ENCODE peak calls at places on chromosomes 12 and 14, in five cellular contexts. M, F, B, R and G are unnamed samples.

GRCh38 chr14:104217486-104218360 is 79.3 kb downstream of the KIF26A start:
- DNase-seq in M (no peak), F (no peak), B (no peak), R (peak; percentile 39), G (peak; percentile 61)

GRCh38 chr12:26704684-26705475 is 128.1 kb downstream of the ITPR2 start:
- DNase-seq in M (no peak), F (no peak), B (no peak), R (no peak), G (peak; percentile 24)

GRCh38 chr14:105322791-105323556 is 8.4 kb downstream of the PACS2 start:
- DNase-seq in M (no peak), F (no peak), B (no peak), R (no peak), G (no peak)

GRCh38 chr12:119363037-119363436 is 28.5 kb downstream of the CCDC60 start:
- DNase-seq in M (no peak), F (no peak), B (no peak), R (no peak), G (no peak)

GRCh38 chr14:77565289-77566081 is 51.0 kb downstream of the SPTLC2 start:
- DNase-seq in M (no peak), F (peak; percentile 16), B (no peak), R (no peak), G (no peak)

GRCh38 chr12:74985986-74986319 is 223.7 kb downstream of the KCNC2 start:
- DNase-seq in M (no peak), F (no peak), B (no peak), R (no peak), G (no peak)

GRCh38 chr14:103509864-103510263 is 12.8 kb downstream of the CKB start:
- DNase-seq in M (no peak), F (no peak), B (no peak), R (no peak), G (no peak)

GRCh38 chr12:89370411-89370810 is 18.1 kb upstream of the DUSP6 start:
- DNase-seq in M (no peak), F (no peak), B (no peak), R (no peak), G (no peak)

GRCh38 chr12:95733156-95733825 is 57.3 kb downstream of the NTN4 start:
- DNase-seq in M (no peak), F (peak; percentile 18), B (no peak), R (no peak), G (no peak)

GRCh38 chr12:6230321-6231110 is 30.3 kb downstream of the CD9 start:
- DNase-seq in M (peak; percentile 54), F (peak; percentile 60), B (peak; percentile 71), R (peak; percentile 71), G (no peak)

GRCh38 chr12:68321140-68321539 is 11.0 kb downstream of the MDM1 start:
- DNase-seq in M (no peak), F (no peak), B (no peak), R (no peak), G (no peak)
- H3K27ac ChIP-seq in M (no peak overlapping the region), F (no peak overlapping the region), B (no peak overlapping the region), R (no peak overlapping the region), G (no peak overlapping the region)

GRCh38 chr12:63007726-63008125 is 72.8 kb upstream of the PPM1H start:
- DNase-seq in M (no peak), F (no peak), B (no peak), R (no peak), G (no peak)
- H3K9me3 ChIP-seq in M (no peaks in the 10 kb centered on the region), F (no peaks in the 10 kb centered on the region), B (no peaks in the 10 kb centered on the region), R (no peaks in the 10 kb centered on the region), G (no peaks in the 10 kb centered on the region)

GRCh38 chr12:126952106-126953007 is 1314.6 kb upstream of the TMEM132C start:
- DNase-seq in M (no peak), F (peak; percentile 1), B (no peak), R (no peak), G (no peak)
- H3K27ac ChIP-seq in M (no peak overlapping the region), F (no peak overlapping the region), B (no peak overlapping the region), R (no peak overlapping the region), G (no peak overlapping the region)

GRCh38 chr14:47720281-47720680 is 44.9 kb upstream of the MDGA2 start:
- DNase-seq in M (no peak), F (no peak), B (no peak), R (no peak), G (no peak)

GRCh38 chr14:47710581-47710980 is 35.2 kb upstream of the MDGA2 start:
- DNase-seq in M (no peak), F (no peak), B (no peak), R (no peak), G (no peak)

GRCh38 chr14:47715330-47715729 is 39.9 kb upstream of the MDGA2 start:
- DNase-seq in M (no peak), F (no peak), B (no peak), R (no peak), G (no peak)
- H3K9me3 ChIP-seq in M (no peaks in the 10 kb centered on the region), F (no peaks in the 10 kb centered on the region), B (no peaks in the 10 kb centered on the region), R (no peaks in the 10 kb centered on the region), G (no peaks in the 10 kb centered on the region)

DNA sequence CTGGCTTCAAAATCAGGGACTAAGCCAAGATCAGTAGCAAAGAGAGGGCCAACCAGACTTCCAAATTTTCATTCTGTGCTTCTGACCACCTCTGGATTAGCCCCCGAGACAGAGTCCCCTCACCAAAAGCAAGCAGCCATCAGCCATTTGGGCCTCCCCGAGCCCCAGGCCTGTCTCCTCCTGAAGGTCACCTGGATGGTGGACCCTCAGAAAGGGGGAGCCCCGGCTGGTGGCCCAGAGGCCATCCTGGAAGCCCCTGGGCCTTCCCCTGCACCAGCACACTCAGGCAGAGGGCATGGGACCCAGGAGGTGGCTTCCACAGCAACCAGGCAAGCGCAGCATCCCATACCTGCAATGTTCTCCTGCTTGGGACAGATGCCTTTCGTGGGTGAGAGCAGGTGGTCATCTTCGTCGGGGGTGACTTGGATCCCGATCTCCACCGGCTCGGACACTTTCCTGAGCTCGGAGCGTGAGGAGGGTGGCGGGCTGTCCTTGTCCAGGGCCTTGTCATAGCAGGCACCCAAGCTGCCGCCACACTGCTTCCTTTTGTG is 14.8 kb downstream of the BCL11B start:
- DNase-seq in M (no peak), F (no peak), B (no peak), R (no peak), G (peak; percentile 45)
- H3K27ac ChIP-seq in M (peak overlapping the region; percentile 97), F (no peak overlapping the region), B (no peak overlapping the region), R (no peak overlapping the region), G (no peak overlapping the region)

GRCh38 chr12:34388636-34389377 is 366.5 kb downstream of the ALG10 start:
- DNase-seq in M (no peak), F (no peak), B (no peak), R (peak; percentile 40), G (no peak)

GRCh38 chr12:34384693-34385092 is 362.4 kb downstream of the ALG10 start:
- DNase-seq in M (no peak), F (no peak), B (no peak), R (no peak), G (peak; percentile 25)

GRCh38 chr12:34386621-34387255 is 364.4 kb downstream of the ALG10 start:
- DNase-seq in M (no peak), F (no peak), B (no peak), R (no peak), G (no peak)

GRCh38 chr12:34387711-34388635 is 365.7 kb downstream of the ALG10 start:
- DNase-seq in M (no peak), F (no peak), B (no peak), R (peak; percentile 26), G (no peak)

GRCh38 chr12:34386016-34386415 is 363.7 kb downstream of the ALG10 start:
- DNase-seq in M (no peak), F (no peak), B (no peak), R (no peak), G (no peak)
- H3K9me3 ChIP-seq in M (peaks cover 34% of the 10 kb centered on the region), F (no peaks in the 10 kb centered on the region), B (peaks cover 2% of the 10 kb centered on the region), R (no peaks in the 10 kb centered on the region), G (peaks cover 10% of the 10 kb centered on the region)

DNA sequence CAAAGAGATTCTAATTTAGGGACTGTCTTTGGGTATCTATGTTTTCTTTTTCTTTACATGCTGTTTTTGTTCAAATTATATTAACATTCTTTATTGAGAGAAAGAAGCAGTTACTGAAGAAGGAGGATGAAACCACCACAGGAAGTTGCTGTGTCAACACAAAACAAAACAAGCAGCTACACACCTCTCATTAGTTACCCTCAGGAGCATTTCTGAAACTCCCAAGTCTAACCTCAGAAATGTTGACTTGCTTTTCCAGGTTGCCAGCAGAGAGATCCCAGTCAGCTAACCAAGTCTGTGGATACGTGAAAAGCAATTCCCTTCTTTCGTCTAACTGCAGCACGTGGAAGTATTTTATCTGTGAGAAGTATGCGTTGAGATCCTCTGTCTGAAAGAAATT is 33.5 kb downstream of the CLEC1A start:
- DNase-seq in M (no peak), F (no peak), B (no peak), R (no peak), G (no peak)
- H3K27ac ChIP-seq in M (no peak overlapping the region), F (no peak overlapping the region), B (no peak overlapping the region), R (no peak overlapping the region), G (no peak overlapping the region)

GRCh38 chr14:20247651-20248246 is 8.7 kb downstream of the OR11H4 start:
- DNase-seq in M (no peak), F (no peak), B (no peak), R (no peak), G (no peak)
- H3K9me3 ChIP-seq in M (no peaks in the 10 kb centered on the region), F (peaks cover 3% of the 10 kb centered on the region), B (peaks cover 6% of the 10 kb centered on the region), R (no peaks in the 10 kb centered on the region), G (peaks cover 5% of the 10 kb centered on the region)